ENCODE peak calls at places on chromosomes 11 and 22, in four cellular contexts. J is thyroid gland, L is NCI-H345, H is posterior cingulate gyrus. U is an unnamed sample.

GRCh38 chr11:76642341-76642740 is 28.2 kb downstream of the LRRC32 start:
- DNase-seq in H (no peak), L (no peak), J (no peak), U (no peak)

GRCh38 chr11:1181858-1182535 is 24.2 kb downstream of the MUC5AC start:
- DNase-seq in J (no peak), L (no peak), H (no peak), U (no peak)

GRCh38 chr11:908273-908672 is 2.3 kb downstream of the CHID1 start:
- DNase-seq in J (no peak), L (no peak), H (no peak), U (no peak)

GRCh38 chr11:110317516-110317932 is 21.1 kb upstream of the RDX start:
- DNase-seq in J (no peak), L (peak), H (no peak), U (peak)

GRCh38 chr22:25933158-25933788 is 191.3 kb downstream of the MYO18B start:
- DNase-seq in J (no peak), H (no peak), L (no peak), U (no peak)

GRCh38 chr11:134228625-134229024 is 4.2 kb downstream of the VPS26B start:
- DNase-seq in L (no peak), H (no peak), J (no peak), U (no peak)

GRCh38 chr11:118104491-118104890 is 17.7 kb upstream of the SMIM35 start:
- DNase-seq in L (no peak), J (no peak), H (no peak), U (no peak)

GRCh38 chr22:25899566-25899965 is 157.6 kb downstream of the MYO18B start:
- DNase-seq in L (no peak), J (no peak), H (no peak), U (no peak)

GRCh38 chr22:20526628-20527355 is 19.4 kb downstream of the MED15 start:
- DNase-seq in H (no peak), L (no peak), J (no peak), U (no peak)

GRCh38 chr11:61357233-61357893 is 4.3 kb downstream of the CYB561A3 start:
- DNase-seq in J (no peak), H (no peak), L (no peak), U (no peak)

GRCh38 chr11:12626616-12627015 is 47.6 kb upstream of the TEAD1 start:
- DNase-seq in L (no peak), H (no peak), J (no peak), U (no peak)

GRCh38 chr11:17012712-17013547 is 1.3 kb downstream of the PLEKHA7 start:
- DNase-seq in J (peak), H (peak), L (no peak), U (peak)

GRCh38 chr11:2898366-2899079 is 12.9 kb upstream of the CDKN1C start:
- DNase-seq in H (no peak), J (peak), L (no peak), U (no peak)

GRCh38 chr11:134511255-134511654 is 99.2 kb upstream of the B3GAT1 start:
- DNase-seq in J (no peak), H (no peak), L (no peak), U (no peak)

GRCh38 chr11:82718307-82718706 is 15.4 kb downstream of the FAM181B start:
- DNase-seq in H (peak), L (peak), J (peak), U (peak)

GRCh38 chr11:100863080-100863581 is 176.0 kb downstream of the ARHGAP42 start:
- DNase-seq in L (no peak), J (peak), H (no peak), U (no peak)

GRCh38 chr11:119445850-119446249 is 22.9 kb upstream of the THY1 start:
- DNase-seq in L (no peak), H (no peak), J (no peak), U (peak)

GRCh38 chr11:2092956-2093412 is 46.2 kb downstream of the IGF2 start:
- DNase-seq in L (peak), J (peak), H (no peak), U (no peak)

GRCh38 chr11:776459-777287 is 614 bp downstream of the GATD1 start:
- DNase-seq in L (peak), J (peak), H (no peak), U (no peak)

GRCh38 chr11:130381317-130381716 is 47.1 kb downstream of the ADAMTS8 start:
- DNase-seq in H (no peak), J (no peak), L (no peak), U (no peak)

GRCh38 chr11:96061730-96062524 is 138.0 kb upstream of the MTMR2 start:
- DNase-seq in H (no peak), L (no peak), J (no peak), U (no peak)